ENCODE peak calls at places on chromosomes 16 and 17, in four cellular contexts. Y is heart left ventricle, L is adrenal gland, K is AG04449. C is an unnamed sample.

GRCh38 chr16:85313541-85314208 is 201.4 kb upstream of the CIBAR2 start:
- DNase-seq in Y (no peak), L (no peak), K (no peak), C (no peak)

GRCh38 chr17:42337442-42337841 is 49.1 kb downstream of the STAT5A start:
- DNase-seq in Y (no peak), L (no peak), K (peak), C (peak)

GRCh38 chr17:50476545-50477315 is 1.9 kb upstream of the RSAD1 start:
- DNase-seq in Y (no peak), L (no peak), K (no peak), C (no peak)

GRCh38 chr16:2969545-2970521 is 685 bp downstream of the PAQR4 start:
- DNase-seq in Y (peak), L (peak), K (no peak), C (no peak)

GRCh38 chr17:50196826-50197225 is 4.6 kb downstream of the COL1A1 start:
- DNase-seq in Y (no peak), L (no peak), K (no peak), C (no peak)

GRCh38 chr17:82658331-82658730 is 10.1 kb upstream of the WDR45B start:
- DNase-seq in Y (no peak), L (peak), K (no peak), C (no peak)

GRCh38 chr17:3922765-3923164 is 6.5 kb upstream of the P2RX1 start:
- DNase-seq in Y (no peak), L (no peak), K (no peak), C (no peak)

GRCh38 chr16:78984887-78985464 is 615.6 kb downstream of the MAF start:
- DNase-seq in Y (peak), L (no peak), K (no peak), C (no peak)

GRCh38 chr17:17472333-17472920 is 4.4 kb upstream of the MED9 start:
- DNase-seq in Y (no peak), L (no peak), K (no peak), C (no peak)

GRCh38 chr16:50826797-50827316 is 85.0 kb downstream of the CYLD start:
- DNase-seq in Y (no peak), L (no peak), K (no peak), C (no peak)

GRCh38 chr16:81625544-81626152 is 153.4 kb upstream of the PLCG2 start:
- DNase-seq in Y (peak), L (peak), K (no peak), C (no peak)

GRCh38 chr17:62064029-62064790 is 868 bp downstream of the MED13 start:
- DNase-seq in Y (no peak), L (no peak), K (no peak), C (no peak)

GRCh38 chr17:18076941-18077340 is 10.8 kb upstream of the DRG2 start:
- DNase-seq in Y (no peak), L (no peak), K (no peak), C (no peak)

GRCh38 chr17:55068862-55069771 is 100.6 kb downstream of the STXBP4 start:
- DNase-seq in Y (no peak), L (no peak), K (no peak), C (no peak)

GRCh38 chr17:3636908-3637373 is 381 bp downstream of the CTNS start:
- DNase-seq in Y (no peak), L (no peak), K (no peak), C (no peak)

GRCh38 chr16:27781981-27782880 is 232.3 kb downstream of the KATNIP start:
- DNase-seq in Y (no peak), L (no peak), K (no peak), C (no peak)

GRCh38 chr16:78184554-78185183 is 85.2 kb downstream of the WWOX start:
- DNase-seq in Y (no peak), L (no peak), K (no peak), C (no peak)

GRCh38 chr17:82092995-82093751 is 4.9 kb downstream of the FASN start:
- DNase-seq in Y (no peak), L (peak), K (no peak), C (no peak)

GRCh38 chr17:7745748-7746470 is 28.4 kb downstream of the DNAH2 start:
- DNase-seq in Y (no peak), L (peak), K (peak), C (peak)

GRCh38 chr16:74862743-74863244 is 88.2 kb upstream of the FA2H start:
- DNase-seq in Y (no peak), L (no peak), K (no peak), C (no peak)

GRCh38 chr17:47276868-47277267 is 23.2 kb downstream of the ITGB3 start:
- DNase-seq in Y (peak), L (peak), K (no peak), C (peak)

GRCh38 chr16:3026609-3027487 is 3.0 kb downstream of the THOC6 start:
- DNase-seq in Y (no peak), L (no peak), K (no peak), C (no peak)

GRCh38 chr17:41880130-41880529 is 14.9 kb upstream of the KLHL11 start:
- DNase-seq in Y (no peak), L (no peak), K (no peak), C (no peak)

GRCh38 chr17:80765241-80766022 is 220.8 kb downstream of the RPTOR start:
- DNase-seq in Y (no peak), L (no peak), K (no peak), C (no peak)

GRCh38 chr16:85514601-85515318 is 98.4 kb upstream of the GSE1 start:
- DNase-seq in Y (peak), L (peak), K (peak), C (peak)

GRCh38 chr16:11155284-11155806 is 100.7 kb downstream of the SOCS1 start:
- DNase-seq in Y (peak), L (peak), K (peak), C (peak)

GRCh38 chr16:17544785-17545184 is 74.0 kb upstream of the XYLT1 start:
- DNase-seq in Y (no peak), L (no peak), K (no peak), C (no peak)

GRCh38 chr17:19486351-19487008 is 47.2 kb upstream of the SLC47A1 start:
- DNase-seq in Y (no peak), L (no peak), K (no peak), C (no peak)

GRCh38 chr17:10021239-10021638 is 116.2 kb upstream of the RCVRN start:
- DNase-seq in Y (peak), L (peak), K (no peak), C (no peak)

GRCh38 chr16:64089697-64090096 is 1032.2 kb downstream of the CDH11 start:
- DNase-seq in Y (no peak), L (no peak), K (no peak), C (no peak)

GRCh38 chr16:58086381-58087208 is 42.6 kb downstream of the CFAP20 start:
- DNase-seq in Y (no peak), L (no peak), K (no peak), C (no peak)

GRCh38 chr16:53924311-53924860 is 220.4 kb downstream of the FTO start:
- DNase-seq in Y (no peak), L (no peak), K (no peak), C (no peak)

GRCh38 chr17:39094607-39095308 is 56.7 kb downstream of the PLXDC1 start:
- DNase-seq in Y (no peak), L (no peak), K (no peak), C (no peak)

GRCh38 chr17:83064021-83064731 is 15.2 kb upstream of the METRNL start:
- DNase-seq in Y (no peak), L (peak), K (no peak), C (no peak)

GRCh38 chr16:49183911-49184310 is 97.7 kb downstream of the CBLN1 start:
- DNase-seq in Y (no peak), L (no peak), K (no peak), C (no peak)

GRCh38 chr16:17483266-17483864 is 12.6 kb upstream of the XYLT1 start:
- DNase-seq in Y (no peak), L (no peak), K (no peak), C (no peak)

GRCh38 chr16:80198265-80198994 is 342.4 kb upstream of the DYNLRB2 start:
- DNase-seq in Y (no peak), L (no peak), K (no peak), C (no peak)

GRCh38 chr17:51152766-51153209 is 571 bp upstream of the NME1 start:
- DNase-seq in Y (no peak), L (no peak), K (no peak), C (no peak)

GRCh38 chr17:37737081-37737480 is 7.8 kb downstream of the HNF1B start:
- DNase-seq in Y (no peak), L (no peak), K (no peak), C (no peak)
- TF ChIP-seq CTCF in Y (no peak), L (no peak), K (peak), C (peak)

GRCh38 chr17:27984816-27985215 is 57.7 kb upstream of the NLK start:
- DNase-seq in Y (peak), L (peak), K (no peak), C (no peak)
- H3K4me3 ChIP-seq in Y (peak), L (no peak), K (no peak), C (no peak)

GRCh38 chr17:65530158-65530984 is 31.1 kb downstream of the AXIN2 start:
- DNase-seq in Y (no peak), L (no peak), K (no peak), C (no peak)

GRCh38 chr17:65533056-65533745 is 28.2 kb downstream of the AXIN2 start:
- DNase-seq in Y (no peak), L (no peak), K (no peak), C (no peak)

GRCh38 chr17:65530985-65531507 is 30.4 kb downstream of the AXIN2 start:
- DNase-seq in Y (no peak), L (peak), K (no peak), C (no peak)

GRCh38 chr17:65532491-65532890 is 29.0 kb downstream of the AXIN2 start:
- DNase-seq in Y (no peak), L (peak), K (no peak), C (no peak)

GRCh38 chr17:65531508-65532431 is 29.7 kb downstream of the AXIN2 start:
- DNase-seq in Y (peak), L (peak), K (no peak), C (no peak)
- TF ChIP-seq CTCF in Y (peak), L (peak), K (no peak), C (peak)

GRCh38 chr17:45305532-45306087 is 11.2 kb downstream of the MAP3K14 start:
- DNase-seq in Y (no peak), L (no peak), K (no peak), C (no peak)

GRCh38 chr17:45301674-45302073 is 15.1 kb downstream of the MAP3K14 start:
- DNase-seq in Y (no peak), L (no peak), K (no peak), C (no peak)

GRCh38 chr17:45306094-45306493 is 10.7 kb downstream of the MAP3K14 start:
- DNase-seq in Y (no peak), L (no peak), K (no peak), C (no peak)

GRCh38 chr17:45300060-45300751 is 16.6 kb downstream of the MAP3K14 start:
- DNase-seq in Y (peak), L (no peak), K (no peak), C (no peak)

GRCh38 chr17:45302649-45303173 is 14.1 kb downstream of the MAP3K14 start:
- DNase-seq in Y (no peak), L (no peak), K (no peak), C (no peak)
- H3K4me3 ChIP-seq in Y (no peak), L (no peak), K (no peak), C (no peak)

GRCh38 chr16:72818286-72818845 is 229.6 kb downstream of the ZFHX3 start:
- DNase-seq in Y (no peak), L (no peak), K (no peak), C (no peak)
- TF ChIP-seq CTCF in Y (peak), L (no peak), K (no peak), C (peak)

GRCh38 chr16:1723450-1724147 is 17.6 kb downstream of the MAPK8IP3 start:
- DNase-seq in Y (no peak), L (peak), K (no peak), C (no peak)

GRCh38 chr16:1721372-1721771 is 15.4 kb downstream of the MAPK8IP3 start:
- DNase-seq in Y (no peak), L (no peak), K (no peak), C (no peak)

GRCh38 chr16:1726661-1727502 is 20.9 kb downstream of the MAPK8IP3 start:
- DNase-seq in Y (no peak), L (no peak), K (no peak), C (no peak)

GRCh38 chr16:1727651-1728624 is 21.9 kb downstream of the MAPK8IP3 start:
- DNase-seq in Y (no peak), L (no peak), K (no peak), C (no peak)

GRCh38 chr16:1724491-1724890 is 18.5 kb downstream of the MAPK8IP3 start:
- DNase-seq in Y (no peak), L (no peak), K (no peak), C (no peak)
- H3K4me3 ChIP-seq in Y (no peak), L (no peak), K (no peak), C (no peak)

DNA sequence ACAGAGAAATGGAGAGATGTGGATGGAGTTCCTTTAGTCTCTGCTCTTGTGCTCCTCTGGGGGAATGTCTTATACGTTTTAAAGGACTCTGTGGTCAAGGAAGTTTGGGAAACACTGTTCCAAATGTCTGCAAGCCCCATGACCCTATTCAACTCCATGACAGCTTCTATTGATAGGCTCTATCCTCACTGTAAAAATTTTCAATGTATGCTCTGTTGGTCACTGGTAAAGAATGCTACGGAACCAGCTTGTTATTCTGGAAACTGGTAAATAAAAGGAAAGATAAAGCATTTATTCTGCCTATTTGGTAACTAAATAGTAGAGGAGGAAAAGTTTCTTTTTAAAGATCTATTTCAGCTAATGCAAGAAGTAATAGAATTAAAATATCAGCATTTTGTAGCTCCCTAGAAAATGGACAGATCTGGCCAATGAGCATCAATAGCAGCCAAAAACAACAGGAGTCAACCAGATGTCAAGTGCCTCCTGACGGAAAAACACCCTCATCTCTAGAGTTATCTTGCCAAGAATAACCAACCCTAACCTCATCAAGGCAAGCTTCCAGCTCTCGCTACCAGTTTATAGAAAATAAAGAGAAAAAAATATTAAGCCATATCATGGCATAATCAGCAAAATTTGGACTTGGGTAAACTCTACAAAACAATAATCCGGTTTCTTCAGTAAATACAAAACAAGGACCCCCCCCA is 16.1 kb downstream of the GDE1 start:
- DNase-seq in Y (no peak), L (no peak), K (no peak), C (no peak)
- TF ChIP-seq CTCF in Y (no peak), L (no peak), K (no peak), C (no peak)

GRCh38 chr17:77141846-77142449 is 1.2 kb downstream of the SEC14L1 start:
- DNase-seq in Y (no peak), L (no peak), K (no peak), C (no peak)
- H3K4me3 ChIP-seq in Y (peak), L (peak), K (peak), C (peak)

DNA sequence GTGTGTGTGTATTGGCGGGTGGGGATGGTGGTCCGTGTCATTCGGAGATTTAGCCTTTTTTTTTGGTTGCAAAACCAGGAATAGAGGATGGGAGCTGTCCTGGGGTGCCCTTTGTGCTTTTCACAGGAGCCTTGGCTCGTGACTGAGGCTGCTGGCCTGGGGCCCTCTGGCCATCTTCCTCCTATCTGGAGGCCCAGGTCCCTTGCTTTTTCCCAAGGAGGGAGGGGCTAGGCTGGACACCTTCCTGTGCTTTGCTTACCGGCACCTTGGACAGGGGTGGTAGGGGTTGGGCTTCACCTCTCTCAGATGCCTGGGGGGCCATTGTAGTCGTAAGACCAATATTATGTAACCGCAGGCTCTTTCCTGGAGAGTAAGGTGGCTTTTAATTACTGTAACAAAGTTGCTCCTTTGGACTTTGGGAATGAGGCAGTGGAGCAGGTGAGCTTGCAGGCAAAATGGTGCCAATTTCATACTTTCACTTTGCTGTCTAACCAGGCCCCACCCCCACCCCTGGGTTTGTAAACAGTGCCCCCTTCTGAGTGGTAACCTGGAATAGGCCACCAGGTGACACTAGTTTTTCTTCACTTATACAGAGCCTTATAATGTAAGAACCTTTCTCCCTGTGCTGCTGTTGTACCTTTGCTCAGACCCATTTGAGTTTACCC is 1.2 kb downstream of the DYNLL2 start:
- DNase-seq in Y (peak), L (peak), K (no peak), C (no peak)
- TF ChIP-seq CTCF in Y (peak), L (no peak), K (peak), C (peak)

C was measured in AG09309.